ENCODE peak calls at places on chromosome 16, in eight cellular contexts. Y is HEK293T, L is choroid plexus epithelial cell, R is AML-193, O is amniotic stem cell, Z is stomach, J is HS-5, P is nucleus accumbens. W is an unnamed sample.
A peak's percentile ranks its signal among the peaks of the same experiment; 100 is the strongest.

GRCh38 chr16:66507731-66508239 is 42.1 kb downstream of the TK2 start:
- DNase-seq in Y (no peak), L (no peak), R (no peak), O (no peak), Z (no peak), J (no peak), P (no peak), W (no peak)

GRCh38 chr16:84800118-84800517 is 19.7 kb upstream of the CRISPLD2 start:
- DNase-seq in Y (no peak), L (no peak), R (no peak), O (no peak), Z (no peak), J (no peak), P (no peak), W (no peak)

GRCh38 chr16:25198021-25198420 is 18.7 kb upstream of the AQP8 start:
- DNase-seq in Y (no peak), L (no peak), R (no peak), O (no peak), Z (no peak), J (peak; percentile 50), P (no peak), W (no peak)

GRCh38 chr16:24966599-24966998 is 48.6 kb downstream of the ARHGAP17 start:
- DNase-seq in Y (no peak), L (no peak), R (no peak), O (no peak), Z (no peak), J (no peak), P (no peak), W (no peak)

GRCh38 chr16:30151091-30151490 is 28.1 kb upstream of the MAPK3 start:
- DNase-seq in Y (no peak), L (no peak), R (no peak), O (no peak), Z (no peak), J (no peak), P (no peak), W (no peak)

GRCh38 chr16:23869052-23869451 is 33.3 kb downstream of the PRKCB start:
- DNase-seq in Y (no peak), L (no peak), R (no peak), O (no peak), Z (no peak), J (no peak), P (no peak), W (no peak)

GRCh38 chr16:67454852-67455251 is 23.9 kb downstream of the HSD11B2 start:
- DNase-seq in Y (no peak), L (no peak), R (no peak), O (no peak), Z (no peak), J (no peak), P (no peak), W (no peak)

GRCh38 chr16:14309001-14309886 is 238.1 kb downstream of the MRTFB start:
- DNase-seq in Y (no peak), L (no peak), R (no peak), O (no peak), Z (peak; percentile 42), J (no peak), P (no peak), W (no peak)

GRCh38 chr16:2936436-2937011 is 24.8 kb downstream of the FLYWCH1 start:
- DNase-seq in Y (no peak), L (no peak), R (no peak), O (no peak), Z (no peak), J (no peak), P (no peak), W (no peak)

GRCh38 chr16:19384656-19385055 is 33.0 kb upstream of the TMC5 start:
- DNase-seq in Y (no peak), L (no peak), R (no peak), O (no peak), Z (peak; percentile 91), J (no peak), P (no peak), W (no peak)

GRCh38 chr16:30122621-30123160 is 329 bp downstream of the MAPK3 start:
- DNase-seq in Y (no peak), L (peak; percentile 15), R (no peak), O (no peak), Z (no peak), J (no peak), P (peak; percentile 68), W (peak; percentile 36)

GRCh38 chr16:85350973-85351372 is 238.7 kb upstream of the CIBAR2 start:
- DNase-seq in Y (no peak), L (peak; percentile 89), R (no peak), O (peak; percentile 93), Z (peak; percentile 98), J (peak; percentile 53), P (peak; percentile 88), W (peak; percentile 85)

GRCh38 chr16:78985736-78986605 is 614.6 kb downstream of the MAF start:
- DNase-seq in Y (no peak), L (no peak), R (no peak), O (no peak), Z (no peak), J (no peak), P (no peak), W (no peak)

GRCh38 chr16:72848759-72849664 is 198.9 kb downstream of the ZFHX3 start:
- DNase-seq in Y (peak; percentile 11), L (peak; percentile 84), R (no peak), O (peak; percentile 82), Z (peak; percentile 92), J (no peak), P (peak; percentile 85), W (peak; percentile 96)

GRCh38 chr16:50245417-50246298 is 20.7 kb upstream of the ADCY7 start:
- DNase-seq in Y (peak; percentile 68), L (peak; percentile 31), R (no peak), O (peak; percentile 27), Z (peak; percentile 55), J (no peak), P (peak; percentile 67), W (peak; percentile 82)

GRCh38 chr16:943971-944370 is 26.8 kb downstream of the LMF1 start:
- DNase-seq in Y (no peak), L (no peak), R (no peak), O (no peak), Z (no peak), J (no peak), P (no peak), W (no peak)

GRCh38 chr16:77599793-77600415 is 122.4 kb upstream of the NUDT7 start:
- DNase-seq in Y (peak; percentile 48), L (peak; percentile 78), R (peak; percentile 35), O (no peak), Z (no peak), J (no peak), P (no peak), W (peak; percentile 65)

GRCh38 chr16:84048871-84049270 is 6.3 kb upstream of the SLC38A8 start:
- DNase-seq in Y (no peak), L (no peak), R (no peak), O (no peak), Z (no peak), J (no peak), P (no peak), W (no peak)

GRCh38 chr16:21167360-21167759 is 8.9 kb downstream of the LDAF1 start:
- DNase-seq in Y (no peak), L (peak; percentile 90), R (no peak), O (no peak), Z (no peak), J (peak; percentile 87), P (no peak), W (no peak)

GRCh38 chr16:57956270-57956808 is 14.6 kb downstream of the CNGB1 start:
- DNase-seq in Y (no peak), L (no peak), R (no peak), O (no peak), Z (no peak), J (no peak), P (no peak), W (no peak)

GRCh38 chr16:73505178-73505968 is 457.4 kb upstream of the ZFHX3 start:
- DNase-seq in Y (no peak), L (no peak), R (no peak), O (no peak), Z (no peak), J (no peak), P (no peak), W (no peak)

GRCh38 chr16:12289175-12290063 is 312.9 kb downstream of the SNX29 start:
- DNase-seq in Y (no peak), L (no peak), R (no peak), O (no peak), Z (peak; percentile 34), J (no peak), P (no peak), W (no peak)

GRCh38 chr16:67294927-67295326 is 15.6 kb downstream of the PLEKHG4 start:
- DNase-seq in Y (no peak), L (peak; percentile 58), R (no peak), O (no peak), Z (no peak), J (no peak), P (no peak), W (no peak)

GRCh38 chr16:85919271-85920267 is 20.6 kb downstream of the IRF8 start:
- DNase-seq in Y (no peak), L (no peak), R (no peak), O (no peak), Z (no peak), J (no peak), P (no peak), W (no peak)

GRCh38 chr16:27302126-27302525 is 11.6 kb upstream of the IL4R start:
- DNase-seq in Y (no peak), L (no peak), R (no peak), O (no peak), Z (no peak), J (no peak), P (no peak), W (no peak)